ENCODE peak calls at places on chromosomes 2 and 18, in six cellular contexts. One of them, this sample, is unnamed.

GRCh38 chr2:53234548-53234903 is 533.1 kb upstream of the CHAC2 start:
- DNase-seq in H7: peak
- DNase-seq in effector CD4-positive, alpha-beta T cell: no peak
- DNase-seq in stimulated activated CD8-positive, alpha-beta memory T cell treated with anti-CD3 and anti-CD28 coated beads, Interleukin-7, amount 100 ng/mL, for 24 hours: no peak
- DNase-seq in globus pallidus: no peak
- DNase-seq in naive thymus-derived CD4-positive, alpha-beta T cell: no peak
- DNase-seq in this sample: peak

GRCh38 chr18:34522627-34523026 is 187.5 kb upstream of the DTNA start:
- DNase-seq in naive thymus-derived CD4-positive, alpha-beta T cell: no peak
- DNase-seq in effector CD4-positive, alpha-beta T cell: no peak
- DNase-seq in H7: no peak
- DNase-seq in globus pallidus: peak
- DNase-seq in stimulated activated CD8-positive, alpha-beta memory T cell treated with anti-CD3 and anti-CD28 coated beads, Interleukin-7, amount 100 ng/mL, for 24 hours: no peak
- DNase-seq in this sample: no peak

GRCh38 chr18:73688851-73689659 is 458.6 kb downstream of the FBXO15 start:
- DNase-seq in H7: peak
- DNase-seq in naive thymus-derived CD4-positive, alpha-beta T cell: no peak
- DNase-seq in stimulated activated CD8-positive, alpha-beta memory T cell treated with anti-CD3 and anti-CD28 coated beads, Interleukin-7, amount 100 ng/mL, for 24 hours: no peak
- DNase-seq in effector CD4-positive, alpha-beta T cell: no peak
- DNase-seq in globus pallidus: no peak
- DNase-seq in this sample: peak

GRCh38 chr18:73739098-73739497 is 408.5 kb downstream of the FBXO15 start:
- DNase-seq in globus pallidus: no peak
- DNase-seq in effector CD4-positive, alpha-beta T cell: no peak
- DNase-seq in stimulated activated CD8-positive, alpha-beta memory T cell treated with anti-CD3 and anti-CD28 coated beads, Interleukin-7, amount 100 ng/mL, for 24 hours: no peak
- DNase-seq in naive thymus-derived CD4-positive, alpha-beta T cell: no peak
- DNase-seq in H7: no peak
- DNase-seq in this sample: no peak

GRCh38 chr2:171563301-171563700 is 41.0 kb downstream of the CYBRD1 start:
- DNase-seq in H7: no peak
- DNase-seq in stimulated activated CD8-positive, alpha-beta memory T cell treated with anti-CD3 and anti-CD28 coated beads, Interleukin-7, amount 100 ng/mL, for 24 hours: no peak
- DNase-seq in effector CD4-positive, alpha-beta T cell: no peak
- DNase-seq in globus pallidus: no peak
- DNase-seq in naive thymus-derived CD4-positive, alpha-beta T cell: no peak
- DNase-seq in this sample: no peak

GRCh38 chr2:25103287-25103871 is 61.5 kb downstream of the EFR3B start:
- DNase-seq in stimulated activated CD8-positive, alpha-beta memory T cell treated with anti-CD3 and anti-CD28 coated beads, Interleukin-7, amount 100 ng/mL, for 24 hours: no peak
- DNase-seq in effector CD4-positive, alpha-beta T cell: no peak
- DNase-seq in H7: no peak
- DNase-seq in naive thymus-derived CD4-positive, alpha-beta T cell: no peak
- DNase-seq in globus pallidus: peak
- DNase-seq in this sample: no peak

GRCh38 chr18:59915606-59916005 is 15.8 kb downstream of the PMAIP1 start:
- DNase-seq in naive thymus-derived CD4-positive, alpha-beta T cell: no peak
- DNase-seq in globus pallidus: no peak
- DNase-seq in H7: no peak
- DNase-seq in stimulated activated CD8-positive, alpha-beta memory T cell treated with anti-CD3 and anti-CD28 coated beads, Interleukin-7, amount 100 ng/mL, for 24 hours: no peak
- DNase-seq in effector CD4-positive, alpha-beta T cell: no peak
- DNase-seq in this sample: no peak

GRCh38 chr18:46480187-46480586 is 176.8 kb downstream of the LOXHD1 start:
- DNase-seq in H7: no peak
- DNase-seq in naive thymus-derived CD4-positive, alpha-beta T cell: no peak
- DNase-seq in stimulated activated CD8-positive, alpha-beta memory T cell treated with anti-CD3 and anti-CD28 coated beads, Interleukin-7, amount 100 ng/mL, for 24 hours: no peak
- DNase-seq in effector CD4-positive, alpha-beta T cell: no peak
- DNase-seq in globus pallidus: no peak
- DNase-seq in this sample: no peak

GRCh38 chr2:190119257-190119656 is 56.7 kb upstream of the MSTN start:
- DNase-seq in stimulated activated CD8-positive, alpha-beta memory T cell treated with anti-CD3 and anti-CD28 coated beads, Interleukin-7, amount 100 ng/mL, for 24 hours: no peak
- DNase-seq in effector CD4-positive, alpha-beta T cell: no peak
- DNase-seq in globus pallidus: peak
- DNase-seq in H7: peak
- DNase-seq in naive thymus-derived CD4-positive, alpha-beta T cell: peak
- DNase-seq in this sample: peak

GRCh38 chr2:5782103-5782502 is 89.9 kb downstream of the SOX11 start:
- DNase-seq in stimulated activated CD8-positive, alpha-beta memory T cell treated with anti-CD3 and anti-CD28 coated beads, Interleukin-7, amount 100 ng/mL, for 24 hours: no peak
- DNase-seq in globus pallidus: no peak
- DNase-seq in H7: no peak
- DNase-seq in naive thymus-derived CD4-positive, alpha-beta T cell: no peak
- DNase-seq in effector CD4-positive, alpha-beta T cell: no peak
- DNase-seq in this sample: no peak

GRCh38 chr18:55968550-55968949 is 380.6 kb upstream of the TCF4 start:
- DNase-seq in naive thymus-derived CD4-positive, alpha-beta T cell: no peak
- DNase-seq in stimulated activated CD8-positive, alpha-beta memory T cell treated with anti-CD3 and anti-CD28 coated beads, Interleukin-7, amount 100 ng/mL, for 24 hours: no peak
- DNase-seq in H7: no peak
- DNase-seq in globus pallidus: no peak
- DNase-seq in effector CD4-positive, alpha-beta T cell: no peak
- DNase-seq in this sample: no peak

This sample was measured in iPS-NIHi11.